ENCODE peak calls at places on chromosomes 11 and 22, in nine cellular contexts. One of them, this sample, is unnamed.

GRCh38 chr22:39984006-39984405 is 10.7 kb upstream of the FAM83F start:
- DNase-seq in fibroblast of mammary gland: peak
- DNase-seq in stomach: no peak
- DNase-seq in choroid plexus epithelial cell: peak
- DNase-seq in cardiac muscle cell: no peak
- DNase-seq in mucosa of descending colon: no peak
- DNase-seq in AG09319: no peak
- DNase-seq in GM12865: no peak
- DNase-seq in CD8-positive, alpha-beta T cell: no peak
- DNase-seq in this sample: no peak

GRCh38 chr11:73387594-73388021 is 11.4 kb downstream of the RELT start:
- DNase-seq in fibroblast of mammary gland: no peak
- DNase-seq in stomach: no peak
- DNase-seq in choroid plexus epithelial cell: peak
- DNase-seq in cardiac muscle cell: peak
- DNase-seq in mucosa of descending colon: no peak
- DNase-seq in AG09319: no peak
- DNase-seq in GM12865: no peak
- DNase-seq in CD8-positive, alpha-beta T cell: no peak
- DNase-seq in this sample: peak

GRCh38 chr22:42438293-42438650 is 6.1 kb upstream of the NFAM1 start:
- DNase-seq in fibroblast of mammary gland: no peak
- DNase-seq in stomach: no peak
- DNase-seq in choroid plexus epithelial cell: no peak
- DNase-seq in cardiac muscle cell: no peak
- DNase-seq in mucosa of descending colon: no peak
- DNase-seq in AG09319: no peak
- DNase-seq in GM12865: no peak
- DNase-seq in CD8-positive, alpha-beta T cell: no peak
- DNase-seq in this sample: no peak

GRCh38 chr22:35186492-35186891 is 70.8 kb upstream of the HMGXB4 start:
- DNase-seq in fibroblast of mammary gland: no peak
- DNase-seq in stomach: no peak
- DNase-seq in choroid plexus epithelial cell: no peak
- DNase-seq in cardiac muscle cell: no peak
- DNase-seq in mucosa of descending colon: no peak
- DNase-seq in AG09319: no peak
- DNase-seq in GM12865: no peak
- DNase-seq in CD8-positive, alpha-beta T cell: no peak
- DNase-seq in this sample: no peak

GRCh38 chr11:34488855-34489557 is 24.6 kb downstream of the ELF5 start:
- DNase-seq in fibroblast of mammary gland: no peak
- DNase-seq in stomach: no peak
- DNase-seq in choroid plexus epithelial cell: no peak
- DNase-seq in cardiac muscle cell: no peak
- DNase-seq in mucosa of descending colon: no peak
- DNase-seq in AG09319: no peak
- DNase-seq in GM12865: peak
- DNase-seq in CD8-positive, alpha-beta T cell: no peak
- DNase-seq in this sample: no peak

GRCh38 chr11:29534831-29535230 is 482.0 kb downstream of the KCNA4 start:
- DNase-seq in fibroblast of mammary gland: peak
- DNase-seq in stomach: no peak
- DNase-seq in choroid plexus epithelial cell: no peak
- DNase-seq in cardiac muscle cell: no peak
- DNase-seq in mucosa of descending colon: no peak
- DNase-seq in AG09319: no peak
- DNase-seq in GM12865: no peak
- DNase-seq in CD8-positive, alpha-beta T cell: no peak
- DNase-seq in this sample: no peak

GRCh38 chr11:117610045-117610444 is 187.0 kb downstream of the DSCAML1 start:
- DNase-seq in fibroblast of mammary gland: no peak
- DNase-seq in stomach: no peak
- DNase-seq in choroid plexus epithelial cell: peak
- DNase-seq in cardiac muscle cell: no peak
- DNase-seq in mucosa of descending colon: no peak
- DNase-seq in AG09319: no peak
- DNase-seq in GM12865: peak
- DNase-seq in CD8-positive, alpha-beta T cell: no peak
- DNase-seq in this sample: no peak

GRCh38 chr11:17351510-17352176 is at the start of gene NCR3LG1:
- DNase-seq in fibroblast of mammary gland: peak
- DNase-seq in stomach: peak
- DNase-seq in choroid plexus epithelial cell: peak
- DNase-seq in cardiac muscle cell: peak
- DNase-seq in mucosa of descending colon: peak
- DNase-seq in AG09319: no peak
- DNase-seq in GM12865: peak
- DNase-seq in CD8-positive, alpha-beta T cell: peak
- DNase-seq in this sample: peak

GRCh38 chr11:48354677-48355076 is 11.6 kb downstream of the OR4C5 start:
- DNase-seq in fibroblast of mammary gland: no peak
- DNase-seq in stomach: no peak
- DNase-seq in choroid plexus epithelial cell: no peak
- DNase-seq in cardiac muscle cell: no peak
- DNase-seq in mucosa of descending colon: no peak
- DNase-seq in AG09319: no peak
- DNase-seq in GM12865: no peak
- DNase-seq in CD8-positive, alpha-beta T cell: no peak
- DNase-seq in this sample: no peak

GRCh38 chr22:25511725-25512124 is 52.8 kb upstream of the GRK3 start:
- DNase-seq in fibroblast of mammary gland: no peak
- DNase-seq in stomach: no peak
- DNase-seq in choroid plexus epithelial cell: no peak
- DNase-seq in cardiac muscle cell: no peak
- DNase-seq in mucosa of descending colon: no peak
- DNase-seq in AG09319: no peak
- DNase-seq in GM12865: no peak
- DNase-seq in CD8-positive, alpha-beta T cell: no peak
- DNase-seq in this sample: no peak

GRCh38 chr22:17121235-17122195 is at the start of gene TMEM121B:
- DNase-seq in fibroblast of mammary gland: peak
- DNase-seq in stomach: peak
- DNase-seq in choroid plexus epithelial cell: peak
- DNase-seq in cardiac muscle cell: peak
- DNase-seq in mucosa of descending colon: peak
- DNase-seq in AG09319: peak
- DNase-seq in GM12865: no peak
- DNase-seq in CD8-positive, alpha-beta T cell: no peak
- DNase-seq in this sample: peak

GRCh38 chr11:69868003-69868865 is 49.0 kb upstream of the FGF3 start:
- DNase-seq in fibroblast of mammary gland: no peak
- DNase-seq in stomach: no peak
- DNase-seq in choroid plexus epithelial cell: no peak
- DNase-seq in cardiac muscle cell: no peak
- DNase-seq in mucosa of descending colon: no peak
- DNase-seq in AG09319: no peak
- DNase-seq in GM12865: no peak
- DNase-seq in CD8-positive, alpha-beta T cell: no peak
- DNase-seq in this sample: no peak

GRCh38 chr22:41746563-41747400 is 47.5 kb downstream of the MEI1 start:
- DNase-seq in fibroblast of mammary gland: peak
- DNase-seq in stomach: peak
- DNase-seq in choroid plexus epithelial cell: peak
- DNase-seq in cardiac muscle cell: peak
- DNase-seq in mucosa of descending colon: peak
- DNase-seq in AG09319: peak
- DNase-seq in GM12865: peak
- DNase-seq in CD8-positive, alpha-beta T cell: peak
- DNase-seq in this sample: peak

DNA sequence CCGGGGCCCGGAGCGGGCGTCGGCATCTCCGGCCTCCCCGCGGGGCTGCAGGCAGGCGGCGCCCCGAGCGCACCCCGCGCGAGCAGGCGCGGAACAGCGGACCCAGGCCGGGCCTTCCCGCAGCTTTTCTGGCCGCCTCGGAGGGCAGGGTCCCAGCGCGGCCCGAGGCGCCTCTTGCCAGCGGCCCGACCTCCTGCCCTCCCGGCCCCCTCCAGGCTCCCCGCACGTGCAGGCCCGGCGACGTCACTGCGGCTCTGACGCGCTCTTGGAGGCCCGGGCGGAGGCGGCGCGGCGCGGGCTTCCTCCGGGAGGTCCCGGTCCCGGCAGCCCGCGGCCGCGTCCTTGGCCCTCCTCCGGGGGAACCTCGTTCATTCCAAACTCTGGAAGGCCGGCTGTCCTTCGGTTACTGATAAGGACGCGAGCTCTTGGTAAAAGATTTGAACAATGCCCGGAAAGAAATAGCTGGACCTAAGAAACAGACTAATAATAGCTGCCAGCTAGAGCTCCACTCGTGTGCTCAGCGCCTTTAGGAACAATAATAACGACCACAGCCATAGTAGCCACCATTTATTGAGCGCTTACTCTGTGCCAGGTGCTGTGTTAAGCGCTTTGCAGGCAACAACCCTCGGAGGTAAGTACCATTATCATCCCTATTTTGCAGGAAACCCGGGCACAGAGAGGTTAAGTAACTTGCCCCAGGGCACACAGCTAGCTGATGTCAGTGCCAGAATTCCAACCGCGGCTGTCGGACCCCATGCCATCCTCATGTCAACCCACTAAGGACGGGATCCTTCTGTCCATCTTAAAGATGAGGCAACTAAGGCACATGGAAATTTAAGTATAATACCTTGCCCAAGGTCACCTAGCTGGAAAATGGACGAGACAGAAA is 39.1 kb upstream of the CREB3L1 start:
- DNase-seq in fibroblast of mammary gland: peak
- DNase-seq in stomach: peak
- DNase-seq in choroid plexus epithelial cell: peak
- DNase-seq in cardiac muscle cell: peak
- DNase-seq in mucosa of descending colon: peak
- DNase-seq in AG09319: no peak
- DNase-seq in GM12865: no peak
- DNase-seq in CD8-positive, alpha-beta T cell: peak
- DNase-seq in this sample: peak
- TF ChIP-seq CTCF in fibroblast of mammary gland: no peak
- TF ChIP-seq CTCF in stomach: no peak
- TF ChIP-seq CTCF in choroid plexus epithelial cell: no peak
- TF ChIP-seq CTCF in cardiac muscle cell: no peak
- TF ChIP-seq CTCF in mucosa of descending colon: no peak
- TF ChIP-seq CTCF in AG09319: no peak
- TF ChIP-seq CTCF in GM12865: no peak
- TF ChIP-seq CTCF in CD8-positive, alpha-beta T cell: no peak
- TF ChIP-seq CTCF in this sample: no peak

GRCh38 chr22:50201191-50202129 is 649 bp downstream of the SELENOO start:
- DNase-seq in fibroblast of mammary gland: no peak
- DNase-seq in stomach: peak
- DNase-seq in choroid plexus epithelial cell: no peak
- DNase-seq in cardiac muscle cell: peak
- DNase-seq in mucosa of descending colon: no peak
- DNase-seq in AG09319: no peak
- DNase-seq in GM12865: peak
- DNase-seq in CD8-positive, alpha-beta T cell: no peak
- DNase-seq in this sample: peak
- TF ChIP-seq CTCF in fibroblast of mammary gland: no peak
- TF ChIP-seq CTCF in stomach: no peak
- TF ChIP-seq CTCF in choroid plexus epithelial cell: no peak
- TF ChIP-seq CTCF in cardiac muscle cell: no peak
- TF ChIP-seq CTCF in mucosa of descending colon: no peak
- TF ChIP-seq CTCF in AG09319: no peak
- TF ChIP-seq CTCF in GM12865: no peak
- TF ChIP-seq CTCF in CD8-positive, alpha-beta T cell: no peak
- TF ChIP-seq CTCF in this sample: no peak

DNA sequence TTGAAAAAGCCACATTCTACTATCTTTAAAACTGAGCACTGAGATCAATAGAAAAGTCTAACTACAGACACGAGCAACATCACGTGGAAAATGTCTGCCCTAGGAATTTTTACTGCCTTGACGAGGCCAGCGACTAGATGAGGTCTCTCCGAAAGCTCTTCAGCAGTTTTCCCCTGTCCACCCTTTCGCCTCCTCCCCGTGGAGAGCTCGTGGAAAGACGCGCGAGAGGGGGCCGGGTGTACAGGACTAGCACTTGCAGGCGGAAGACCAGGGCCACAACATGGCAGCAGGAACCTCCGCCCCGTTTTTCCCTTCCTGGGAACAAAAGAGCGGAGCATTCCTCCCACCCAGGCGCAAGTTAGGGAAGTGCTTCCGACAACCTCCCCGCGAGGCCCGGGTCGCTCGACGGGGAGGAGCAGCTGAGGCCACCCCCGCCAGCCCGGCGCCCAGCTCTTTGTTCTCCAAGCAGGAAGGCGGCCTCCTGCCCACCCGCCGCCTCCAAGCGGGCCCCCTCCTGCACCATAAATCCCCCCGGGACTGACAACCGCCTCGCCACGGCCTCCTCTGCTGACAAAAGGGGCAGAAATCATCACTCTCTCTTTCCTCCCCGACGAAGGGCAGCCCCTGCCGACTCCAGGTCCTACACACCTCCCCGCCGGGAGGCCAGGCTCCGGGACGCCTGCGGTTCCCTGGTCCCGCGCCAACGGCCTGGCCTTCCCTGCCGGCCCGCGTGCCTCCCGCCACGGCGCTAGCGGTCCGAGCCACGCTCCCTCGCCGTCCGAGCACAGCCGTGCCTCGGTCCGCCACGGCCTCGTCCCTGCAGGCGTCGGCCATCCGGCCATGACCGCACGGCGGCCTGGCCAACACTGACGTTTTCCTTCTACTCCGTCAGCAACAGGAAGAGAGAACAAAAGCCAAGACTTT is 835 bp downstream of the EIF4G2 start:
- DNase-seq in fibroblast of mammary gland: peak
- DNase-seq in stomach: peak
- DNase-seq in choroid plexus epithelial cell: peak
- DNase-seq in cardiac muscle cell: peak
- DNase-seq in mucosa of descending colon: peak
- DNase-seq in AG09319: peak
- DNase-seq in GM12865: peak
- DNase-seq in CD8-positive, alpha-beta T cell: peak
- DNase-seq in this sample: peak
- TF ChIP-seq CTCF in fibroblast of mammary gland: no peak
- TF ChIP-seq CTCF in stomach: no peak
- TF ChIP-seq CTCF in choroid plexus epithelial cell: no peak
- TF ChIP-seq CTCF in cardiac muscle cell: no peak
- TF ChIP-seq CTCF in mucosa of descending colon: no peak
- TF ChIP-seq CTCF in AG09319: no peak
- TF ChIP-seq CTCF in GM12865: no peak
- TF ChIP-seq CTCF in CD8-positive, alpha-beta T cell: no peak
- TF ChIP-seq CTCF in this sample: no peak

DNA sequence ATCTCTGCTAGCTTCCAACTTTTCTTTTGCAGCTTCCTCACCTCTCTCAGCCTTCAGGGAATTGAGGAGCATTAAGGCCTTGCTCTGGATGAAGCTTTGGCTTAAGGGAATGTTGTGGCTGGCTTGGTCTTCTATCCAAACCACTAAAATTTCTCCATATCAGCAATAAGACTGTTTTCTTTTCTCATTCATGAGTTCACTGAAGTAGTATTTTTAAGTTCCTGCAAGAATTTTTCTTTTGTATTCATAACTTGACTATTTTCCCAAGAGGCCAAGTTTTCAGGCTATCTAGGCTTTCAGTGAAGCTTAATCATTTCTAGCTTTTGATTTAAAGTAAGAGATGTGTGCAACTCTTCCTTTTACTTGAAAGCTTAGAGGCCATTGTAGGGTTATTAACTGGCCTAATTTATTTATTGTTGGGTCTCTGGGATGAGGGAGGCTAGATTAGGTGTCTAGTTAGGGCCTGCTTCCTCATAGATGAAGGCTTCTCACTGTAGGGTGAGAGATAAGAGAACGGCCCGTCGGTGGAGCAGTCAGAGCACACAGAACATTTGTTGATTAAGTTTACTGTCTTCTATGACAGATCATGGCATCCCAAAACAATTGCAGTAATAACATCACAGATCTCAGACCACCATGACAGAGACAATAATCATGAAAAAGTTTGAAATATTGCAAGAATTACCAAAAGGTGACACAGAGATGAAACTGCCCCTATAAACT is 33.2 kb downstream of the CSF2RB start:
- DNase-seq in fibroblast of mammary gland: no peak
- DNase-seq in stomach: no peak
- DNase-seq in choroid plexus epithelial cell: peak
- DNase-seq in cardiac muscle cell: no peak
- DNase-seq in mucosa of descending colon: no peak
- DNase-seq in AG09319: no peak
- DNase-seq in GM12865: peak
- DNase-seq in CD8-positive, alpha-beta T cell: no peak
- DNase-seq in this sample: no peak
- TF ChIP-seq CTCF in fibroblast of mammary gland: no peak
- TF ChIP-seq CTCF in stomach: no peak
- TF ChIP-seq CTCF in choroid plexus epithelial cell: peak
- TF ChIP-seq CTCF in cardiac muscle cell: no peak
- TF ChIP-seq CTCF in mucosa of descending colon: no peak
- TF ChIP-seq CTCF in AG09319: no peak
- TF ChIP-seq CTCF in GM12865: no peak
- TF ChIP-seq CTCF in CD8-positive, alpha-beta T cell: no peak
- TF ChIP-seq CTCF in this sample: no peak